ENCODE peak calls at places on chromosomes 13 and 19, in nine cellular contexts. S is T-helper 2 cell; I is cardiac muscle cell; B is dermis microvascular lymphatic vessel endothelial cell; L is DMS53; Q is stimulated activated effector memory CD8-positive, alpha-beta T cell treated with anti-CD3 and anti-CD28 coated beads, Interleukin-12 subunit alpha, Interleukin-12 subunit beta, amount 100 ng/mL, for 72 hours; D is mucosa of descending colon; A is ELF-1; X is AG08395. Y is an unnamed sample.
A peak's percentile ranks its signal among the peaks of the same experiment; 100 is the strongest.

GRCh38 chr19:38977445-38978314 is 2.1 kb upstream of the FBXO17 start:
- DNase-seq in S (no peak), I (no peak), B (peak; percentile 33), L (no peak), Q (peak; percentile 36), D (no peak), A (peak; percentile 59), X (no peak), Y (no peak)

GRCh38 chr19:30682576-30683536 is 310.7 kb downstream of the ZNF536 start:
- DNase-seq in S (no peak), I (peak; percentile 81), B (peak; percentile 78), L (peak; percentile 52), Q (peak; percentile 42), D (peak; percentile 74), A (peak; percentile 62), X (peak; percentile 93), Y (peak; percentile 94)

GRCh38 chr19:4386038-4386782 is 14.1 kb downstream of the SH3GL1 start:
- DNase-seq in S (no peak), I (no peak), B (peak; percentile 72), L (no peak), Q (no peak), D (no peak), A (no peak), X (no peak), Y (no peak)

GRCh38 chr13:102935896-102936321 is 90.1 kb downstream of the ERCC5 start:
- DNase-seq in S (no peak), I (no peak), B (no peak), L (no peak), Q (no peak), D (no peak), A (no peak), X (no peak), Y (no peak)

GRCh38 chr19:47228937-47229673 is 1.9 kb downstream of the BBC3 start:
- DNase-seq in S (peak; percentile 50), I (no peak), B (peak; percentile 77), L (peak; percentile 63), Q (peak; percentile 7), D (no peak), A (peak; percentile 54), X (no peak), Y (peak; percentile 6)

GRCh38 chr13:75470676-75471075 is 11.3 kb downstream of the TBC1D4 start:
- DNase-seq in S (no peak), I (no peak), B (no peak), L (no peak), Q (no peak), D (no peak), A (no peak), X (no peak), Y (no peak)

GRCh38 chr13:114099918-114100445 is 32.4 kb downstream of the RASA3 start:
- DNase-seq in S (peak; percentile 29), I (peak; percentile 57), B (no peak), L (peak; percentile 81), Q (no peak), D (peak; percentile 23), A (peak; percentile 83), X (no peak), Y (no peak)

GRCh38 chr13:99980201-99981114 is 1.1 kb upstream of the ZIC2 start:
- DNase-seq in S (peak; percentile 41), I (peak; percentile 71), B (peak; percentile 87), L (peak; percentile 64), Q (peak; percentile 43), D (peak; percentile 78), A (peak; percentile 77), X (peak; percentile 81), Y (peak; percentile 94)

GRCh38 chr19:17326595-17326966 is 8.1 kb downstream of the ANO8 start:
- DNase-seq in S (no peak), I (no peak), B (no peak), L (no peak), Q (no peak), D (no peak), A (peak; percentile 86), X (no peak), Y (no peak)

GRCh38 chr13:46530084-46530935 is 22.7 kb upstream of the LRCH1 start:
- DNase-seq in S (no peak), I (peak; percentile 56), B (no peak), L (no peak), Q (no peak), D (no peak), A (no peak), X (peak; percentile 51), Y (peak; percentile 37)

GRCh38 chr13:75550159-75550567 is 572 bp downstream of the UCHL3 start:
- DNase-seq in S (no peak), I (peak; percentile 70), B (peak; percentile 85), L (peak; percentile 47), Q (no peak), D (peak; percentile 60), A (no peak), X (peak; percentile 48), Y (peak; percentile 63)

GRCh38 chr13:39364797-39365468 is 238.1 kb downstream of the LHFPL6 start:
- DNase-seq in S (no peak), I (peak; percentile 16), B (no peak), L (peak; percentile 94), Q (no peak), D (no peak), A (peak; percentile 33), X (peak; percentile 38), Y (peak; percentile 23)

GRCh38 chr19:58515259-58515658 is 3.5 kb upstream of the SLC27A5 start:
- DNase-seq in S (no peak), I (no peak), B (no peak), L (no peak), Q (no peak), D (no peak), A (no peak), X (no peak), Y (no peak)

GRCh38 chr19:5086725-5087439 is 118.0 kb downstream of the KDM4B start:
- DNase-seq in S (no peak), I (no peak), B (no peak), L (peak; percentile 19), Q (no peak), D (no peak), A (peak; percentile 80), X (no peak), Y (no peak)

GRCh38 chr13:43331676-43332075 is 308.3 kb downstream of the DNAJC15 start:
- DNase-seq in S (no peak), I (peak; percentile 57), B (no peak), L (no peak), Q (no peak), D (no peak), A (no peak), X (no peak), Y (no peak)

GRCh38 chr19:19342086-19343015 is 21.7 kb downstream of the MAU2 start:
- DNase-seq in S (no peak), I (peak; percentile 70), B (peak; percentile 70), L (peak; percentile 85), Q (no peak), D (peak; percentile 73), A (peak; percentile 89), X (peak; percentile 86), Y (peak; percentile 91)

GRCh38 chr13:48978942-48979601 is 3.4 kb downstream of the FNDC3A start:
- DNase-seq in S (no peak), I (peak; percentile 44), B (no peak), L (no peak), Q (no peak), D (no peak), A (no peak), X (no peak), Y (no peak)

GRCh38 chr13:109243311-109243951 is 543.0 kb downstream of the IRS2 start:
- DNase-seq in S (no peak), I (peak; percentile 93), B (peak; percentile 33), L (no peak), Q (no peak), D (no peak), A (peak; percentile 30), X (peak; percentile 89), Y (peak; percentile 84)

GRCh38 chr13:62168891-62169290 is 753.2 kb upstream of the PCDH20 start:
- DNase-seq in S (no peak), I (no peak), B (no peak), L (no peak), Q (no peak), D (no peak), A (no peak), X (no peak), Y (no peak)

GRCh38 chr13:49052801-49053200 is 77.1 kb downstream of the FNDC3A start:
- DNase-seq in S (no peak), I (no peak), B (no peak), L (no peak), Q (no peak), D (no peak), A (no peak), X (no peak), Y (no peak)

GRCh38 chr13:80083516-80084085 is 257.3 kb downstream of the SPRY2 start:
- DNase-seq in S (no peak), I (peak; percentile 75), B (peak; percentile 63), L (no peak), Q (no peak), D (no peak), A (no peak), X (peak; percentile 40), Y (peak; percentile 27)

GRCh38 chr19:45169602-45170001 is 8.4 kb downstream of the TRAPPC6A start:
- DNase-seq in S (no peak), I (no peak), B (no peak), L (no peak), Q (no peak), D (no peak), A (no peak), X (no peak), Y (no peak)

GRCh38 chr13:114311908-114312307 is 2.4 kb upstream of the CHAMP1 start:
- DNase-seq in S (no peak), I (no peak), B (peak; percentile 43), L (no peak), Q (no peak), D (no peak), A (no peak), X (no peak), Y (no peak)

GRCh38 chr19:2359992-2360875 is at the start of gene TMPRSS9:
- DNase-seq in S (no peak), I (no peak), B (no peak), L (peak; percentile 34), Q (no peak), D (no peak), A (no peak), X (no peak), Y (no peak)

GRCh38 chr13:19881641-19882040 is 18.2 kb upstream of the ZMYM5 start:
- DNase-seq in S (no peak), I (no peak), B (no peak), L (no peak), Q (no peak), D (no peak), A (no peak), X (no peak), Y (no peak)

GRCh38 chr13:50422181-50423148 is 407.2 kb downstream of the KCNRG start:
- DNase-seq in S (peak; percentile 10), I (no peak), B (no peak), L (no peak), Q (no peak), D (no peak), A (no peak), X (no peak), Y (no peak)

GRCh38 chr19:52142001-52142595 is 2.4 kb upstream of the ZNF616 start:
- DNase-seq in S (no peak), I (no peak), B (no peak), L (peak; percentile 15), Q (no peak), D (no peak), A (peak; percentile 2), X (no peak), Y (no peak)

GRCh38 chr13:71217827-71218226 is 649.2 kb downstream of the DACH1 start:
- DNase-seq in S (no peak), I (no peak), B (no peak), L (no peak), Q (no peak), D (no peak), A (no peak), X (no peak), Y (no peak)